ENCODE peak calls at places on chromosome 18, in six cellular contexts. K is K562, H is endothelial cell of umbilical vein, Z is A549, N is HepG2, M is GM12878. E is an unnamed sample.

GRCh38 chr18:30446605-30447004 is 595.9 kb downstream of the DSC3 start:
- DNase-seq in M (no peak), N (no peak), K (no peak), Z (no peak), H (no peak), E (no peak)

GRCh38 chr18:22912835-22913234 is 20.3 kb upstream of the RBBP8 start:
- DNase-seq in N (no peak), H (no peak), Z (no peak), K (no peak), M (no peak), E (no peak)

GRCh38 chr18:46264255-46264654 is 160.1 kb downstream of the HAUS1 start:
- DNase-seq in M (no peak), H (peak; percentile 29), K (no peak), Z (peak; percentile 42), N (peak; percentile 9), E (no peak)

GRCh38 chr18:10482985-10483949 is 28.8 kb downstream of the APCDD1 start:
- DNase-seq in K (no peak), M (peak; percentile 73), N (no peak), H (no peak), Z (no peak), E (peak; percentile 79)

GRCh38 chr18:80249217-80250093 is 2.1 kb upstream of the PARD6G start:
- DNase-seq in K (no peak), N (no peak), M (no peak), Z (no peak), H (no peak), E (peak; percentile 45)

GRCh38 chr18:74351354-74351753 is 35.7 kb downstream of the C18orf63 start:
- DNase-seq in Z (no peak), N (no peak), M (no peak), H (peak; percentile 16), K (no peak), E (peak; percentile 11)

GRCh38 chr18:58691256-58691655 is 20.0 kb downstream of the MALT1 start:
- DNase-seq in Z (no peak), N (no peak), M (no peak), H (no peak), K (no peak), E (no peak)

GRCh38 chr18:23572012-23572411 is 14.3 kb downstream of the NPC1 start:
- DNase-seq in N (peak; percentile 78), M (no peak), Z (no peak), H (no peak), K (no peak), E (no peak)

GRCh38 chr18:74286106-74286856 is 5.5 kb downstream of the CYB5A start:
- DNase-seq in Z (no peak), K (no peak), M (no peak), N (no peak), H (no peak), E (no peak)

GRCh38 chr18:26405190-26405781 is 143.1 kb downstream of the KCTD1 start:
- DNase-seq in M (no peak), H (peak; percentile 46), N (peak; percentile 30), K (peak; percentile 16), Z (peak; percentile 68), E (peak; percentile 29)

GRCh38 chr18:58800582-58800981 is 64.1 kb upstream of the ZNF532 start:
- DNase-seq in Z (no peak), M (peak; percentile 48), K (no peak), N (no peak), H (no peak), E (no peak)

GRCh38 chr18:36402765-36403396 is 105.4 kb downstream of the FHOD3 start:
- DNase-seq in K (peak; percentile 19), N (no peak), M (no peak), Z (no peak), H (no peak), E (no peak)

GRCh38 chr18:50287441-50288347 is at the start of gene CXXC1:
- DNase-seq in Z (peak; percentile 99), M (peak; percentile 99), H (peak; percentile 100), K (peak; percentile 97), N (peak; percentile 98), E (peak; percentile 99)
- TF ChIP-seq POLR2A in Z (peak; percentile 67), M (no peak), H (peak; percentile 77), K (peak; percentile 76), N (no peak), E (peak; percentile 70)

GRCh38 chr18:28789460-28789859 is 612.5 kb upstream of the CDH2 start:
- DNase-seq in K (no peak), Z (no peak), N (no peak), H (no peak), M (no peak), E (no peak)

GRCh38 chr18:28794459-28795245 is 617.7 kb upstream of the CDH2 start:
- DNase-seq in M (no peak), N (no peak), H (peak; percentile 93), K (no peak), Z (peak; percentile 5), E (no peak)

GRCh38 chr18:28792404-28793103 is 615.6 kb upstream of the CDH2 start:
- DNase-seq in K (no peak), M (no peak), H (no peak), N (no peak), Z (no peak), E (no peak)

GRCh38 chr18:28793911-28794310 is 617.0 kb upstream of the CDH2 start:
- DNase-seq in K (no peak), Z (no peak), M (no peak), N (no peak), H (peak; percentile 75), E (no peak)

DNA sequence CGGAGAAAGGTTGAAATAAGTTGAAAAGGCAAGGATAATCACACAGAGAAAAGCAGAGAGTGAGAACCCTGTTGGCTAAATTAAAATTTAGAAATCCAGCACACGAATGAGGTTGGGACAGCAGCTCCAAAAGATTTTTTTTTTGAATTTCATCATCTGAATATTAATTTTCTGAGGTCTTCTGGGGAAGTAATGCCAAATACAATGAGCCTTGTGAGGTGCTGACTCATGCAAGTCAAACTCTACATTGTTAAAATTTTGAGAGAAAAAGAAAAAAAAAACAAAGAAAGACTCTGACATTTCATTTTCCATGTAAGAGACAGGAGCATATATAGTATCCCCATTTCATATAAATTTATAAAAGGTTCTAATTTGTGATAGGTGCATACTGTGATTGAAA is 614.2 kb upstream of the CDH2 start:
- DNase-seq in Z (no peak), H (no peak), K (no peak), N (no peak), M (no peak), E (no peak)
- TF ChIP-seq MYC in Z (no peak), H (no peak), K (no peak), N (no peak), M (no peak), E (no peak)

DNA sequence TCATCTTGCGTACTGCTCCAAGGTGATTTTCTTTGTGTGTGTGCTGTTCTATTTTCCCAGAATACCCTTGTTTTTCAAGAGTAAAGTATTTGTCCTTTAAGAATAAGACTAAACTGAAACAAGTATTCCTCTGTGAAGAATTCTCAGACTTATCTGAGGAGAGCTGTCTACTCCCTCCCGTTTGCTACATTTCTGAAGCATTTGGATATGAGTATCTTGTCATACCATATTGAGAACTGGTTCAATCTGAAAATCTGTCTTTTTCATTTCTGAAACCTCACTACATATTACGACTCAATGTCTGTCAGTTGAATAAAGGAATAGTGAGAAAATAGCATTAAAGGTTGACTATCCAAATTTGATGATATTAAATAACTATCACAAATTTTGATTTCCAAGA is 159.4 kb downstream of the PMAIP1 start:
- DNase-seq in N (no peak), M (no peak), K (no peak), H (no peak), Z (no peak), E (no peak)
- TF ChIP-seq CTCF in N (no peak), M (no peak), K (no peak), H (no peak), Z (no peak), E (no peak)

GRCh38 chr18:63098014-63098981 is 221.3 kb downstream of the BCL2 start:
- DNase-seq in H (no peak), Z (no peak), K (no peak), M (peak; percentile 77), N (no peak), E (peak; percentile 97)

GRCh38 chr18:63099026-63099840 is 220.3 kb downstream of the BCL2 start:
- DNase-seq in K (no peak), Z (no peak), H (no peak), M (no peak), N (no peak), E (peak; percentile 76)

GRCh38 chr18:63101811-63102210 is 217.8 kb downstream of the BCL2 start:
- DNase-seq in M (no peak), K (no peak), N (no peak), H (no peak), Z (no peak), E (peak; percentile 80)

GRCh38 chr18:63100626-63100900 is 219.0 kb downstream of the BCL2 start:
- DNase-seq in K (no peak), N (no peak), H (no peak), Z (no peak), M (no peak), E (no peak)

DNA sequence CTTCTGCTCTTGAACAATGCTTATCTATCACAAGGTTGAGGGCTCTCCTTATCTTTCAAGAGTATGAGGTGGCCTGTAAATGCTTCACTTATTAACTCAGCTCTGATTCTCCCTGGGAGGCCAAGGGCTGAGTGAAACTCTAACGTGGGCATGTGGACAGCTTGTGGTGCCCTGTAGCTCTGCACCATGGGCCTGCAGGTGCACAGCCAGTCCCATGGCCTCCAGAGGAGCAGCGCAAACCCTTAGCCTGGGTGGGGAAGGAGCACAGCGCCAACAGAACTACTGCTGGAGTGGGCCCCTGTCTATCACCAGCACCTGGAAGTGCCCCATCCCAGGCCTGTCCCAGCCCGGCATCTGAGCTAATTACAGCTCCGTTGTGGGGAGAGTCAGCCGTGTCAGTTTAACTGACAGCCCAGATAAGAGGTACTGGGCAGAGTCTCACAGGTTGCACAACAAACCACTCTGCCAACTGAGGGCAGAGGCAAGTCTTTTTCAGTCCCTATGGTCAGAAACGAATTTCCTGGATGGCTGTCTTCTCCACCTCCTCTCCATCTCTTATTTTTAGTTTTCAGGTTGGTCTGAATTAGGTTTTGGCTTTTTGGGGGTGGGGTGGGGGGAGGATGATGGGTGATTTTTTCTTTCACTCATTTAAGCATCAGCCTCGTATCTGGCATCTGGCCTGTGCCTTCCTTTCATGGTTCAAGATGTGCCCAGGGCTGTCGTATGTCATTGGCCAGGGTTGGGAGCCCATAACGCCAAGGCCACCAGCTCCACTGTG is 219.5 kb downstream of the BCL2 start:
- DNase-seq in M (peak; percentile 54), N (no peak), H (no peak), Z (no peak), K (no peak), E (peak; percentile 99)
- TF ChIP-seq POLR2A in M (no peak), N (no peak), H (no peak), Z (no peak), K (no peak), E (peak; percentile 46)

E was measured in NB4.